ENCODE peak calls at places on chromosomes 1 and 21, in seven cellular contexts. O is ACHN; C is KBM-7; Q is activated CD4-positive, alpha-beta T cell treated with anti-CD3 and anti-CD28 coated beads, Interleukin-2, amount 50 U/mL, for 24 hours; J is pulmonary artery endothelial cell; E is NCI-H748 treated with DMSO at 0.1 percent for 48 hours; Z is GF-D8. I is an unnamed sample.

GRCh38 chr1:154878371-154879355 is 8.6 kb upstream of the KCNN3 start:
- DNase-seq in Z (no peak), Q (peak), O (peak), C (peak), E (peak), J (no peak), I (peak)

GRCh38 chr1:36852586-36852985 is 181.7 kb downstream of the GRIK3 start:
- DNase-seq in Q (no peak), J (no peak), C (no peak), Z (no peak), E (no peak), O (no peak), I (no peak)

GRCh38 chr1:156480411-156481192 is 20.0 kb downstream of the MEF2D start:
- DNase-seq in C (no peak), O (peak), Z (no peak), J (no peak), E (no peak), Q (peak), I (no peak)

GRCh38 chr1:99537886-99538617 is 107.9 kb upstream of the PALMD start:
- DNase-seq in Q (no peak), C (no peak), J (no peak), Z (no peak), E (no peak), O (no peak), I (no peak)

GRCh38 chr21:25283720-25284119 is 323.6 kb downstream of the MRPL39 start:
- DNase-seq in C (peak), Z (no peak), J (no peak), Q (no peak), E (no peak), O (peak), I (peak)

GRCh38 chr1:208203127-208203847 is 40.9 kb downstream of the PLXNA2 start:
- DNase-seq in C (no peak), Z (no peak), Q (no peak), O (no peak), J (peak), E (peak), I (no peak)

GRCh38 chr1:39676951-39677350 is 5.0 kb upstream of the NT5C1A start:
- DNase-seq in J (no peak), Z (no peak), O (no peak), Q (no peak), C (no peak), E (no peak), I (no peak)

GRCh38 chr1:190658907-190659306 is 181.2 kb upstream of the BRINP3 start:
- DNase-seq in J (no peak), O (no peak), C (no peak), Q (no peak), E (no peak), Z (no peak), I (no peak)

GRCh38 chr1:17289756-17290155 is 18.2 kb upstream of the PADI4 start:
- DNase-seq in J (no peak), O (no peak), Z (no peak), E (no peak), Q (no peak), C (no peak), I (peak)